ENCODE peak calls at places on chromosomes 11 and 22, in six cellular contexts. H, I, D, C, E and M are unnamed samples.

GRCh38 chr11:61679301-61679700 is 890 bp upstream of the DAGLA start:
- DNase-seq in H (no peak), I (no peak), D (peak; percentile 57), C (no peak), E (no peak), M (no peak)

GRCh38 chr11:76157891-76158290 is 48.4 kb downstream of the WNT11 start:
- DNase-seq in H (no peak), I (no peak), D (no peak), C (no peak), E (no peak), M (no peak)

GRCh38 chr11:7605544-7605943 is 67.8 kb downstream of the CYB5R2 start:
- DNase-seq in H (peak; percentile 47), I (no peak), D (no peak), C (no peak), E (no peak), M (peak; percentile 33)

GRCh38 chr11:111512296-111513239 is at the start of gene BTG4:
- DNase-seq in H (peak; percentile 53), I (no peak), D (peak; percentile 75), C (peak; percentile 14), E (peak; percentile 13), M (peak; percentile 26)

GRCh38 chr11:3994030-3994640 is 100.5 kb upstream of the RRM1 start:
- DNase-seq in H (peak; percentile 23), I (no peak), D (no peak), C (peak; percentile 50), E (no peak), M (no peak)

GRCh38 chr11:73288873-73289707 is 17.0 kb downstream of the P2RY6 start:
- DNase-seq in H (peak; percentile 79), I (peak; percentile 80), D (peak; percentile 88), C (peak; percentile 65), E (peak; percentile 70), M (peak; percentile 67)

GRCh38 chr11:62544521-62545436 is 1.8 kb downstream of the AHNAK start:
- DNase-seq in H (peak; percentile 53), I (no peak), D (peak; percentile 39), C (no peak), E (peak; percentile 48), M (no peak)

GRCh38 chr11:97979741-97980140 is 1041.0 kb upstream of the CNTN5 start:
- DNase-seq in H (no peak), I (no peak), D (no peak), C (no peak), E (no peak), M (peak; percentile 52)

GRCh38 chr11:112128483-112129121 is 35.3 kb downstream of the IL18 start:
- DNase-seq in H (peak; percentile 92), I (no peak), D (no peak), C (peak; percentile 86), E (peak; percentile 18), M (peak; percentile 81)

GRCh38 chr22:43862074-43862881 is at the start of gene SULT4A1:
- DNase-seq in H (peak; percentile 79), I (no peak), D (peak; percentile 91), C (peak; percentile 24), E (no peak), M (no peak)

GRCh38 chr11:70251583-70252285 is 18.8 kb upstream of the PPFIA1 start:
- DNase-seq in H (no peak), I (no peak), D (no peak), C (no peak), E (no peak), M (no peak)

DNA sequence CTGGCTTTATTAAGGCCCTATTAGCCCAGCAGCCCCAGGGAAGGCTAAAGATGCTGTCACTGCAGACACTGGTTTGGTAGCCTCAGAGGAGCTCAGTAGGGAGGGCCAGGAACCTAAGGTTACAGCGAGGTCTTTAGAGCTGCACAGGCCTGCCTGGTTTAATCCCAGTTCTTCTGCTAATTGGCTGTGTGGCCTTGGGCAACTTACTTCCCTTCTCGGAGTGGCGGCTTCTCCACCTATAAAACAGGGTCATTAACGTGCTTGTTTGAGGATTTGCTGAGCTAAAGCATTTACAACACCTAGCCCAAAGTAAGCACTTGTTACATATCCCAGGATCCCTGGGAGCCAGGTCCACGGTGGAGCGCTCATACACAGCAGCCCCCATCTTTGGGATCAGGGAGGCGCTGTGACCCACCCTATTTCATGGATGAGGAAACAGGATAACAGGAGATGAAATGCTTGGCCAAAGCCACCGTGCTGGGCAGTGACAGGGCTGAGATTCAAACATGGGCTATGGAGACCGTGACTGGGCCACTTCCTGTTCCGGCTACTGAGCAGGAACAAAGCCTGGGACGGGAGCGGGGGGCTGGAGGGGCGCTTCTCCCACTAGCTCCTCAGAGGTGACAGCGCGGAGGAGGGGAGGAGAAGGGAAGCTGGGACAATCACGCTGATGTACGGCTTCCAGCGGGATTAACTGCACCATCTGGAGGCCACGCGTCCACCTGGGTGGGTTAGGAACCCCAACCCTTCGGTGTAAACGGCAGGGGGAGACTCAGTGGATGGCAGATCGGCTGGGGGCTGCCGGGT is 61.5 kb downstream of the IGLL1 start:
- DNase-seq in H (no peak), I (no peak), D (peak; percentile 32), C (no peak), E (no peak), M (no peak)
- H3K4me3 ChIP-seq in H (no peak overlapping the region), I (no peak overlapping the region), D (no peak overlapping the region), C (no peak overlapping the region), E (no peak overlapping the region), M (no peak overlapping the region)

DNA sequence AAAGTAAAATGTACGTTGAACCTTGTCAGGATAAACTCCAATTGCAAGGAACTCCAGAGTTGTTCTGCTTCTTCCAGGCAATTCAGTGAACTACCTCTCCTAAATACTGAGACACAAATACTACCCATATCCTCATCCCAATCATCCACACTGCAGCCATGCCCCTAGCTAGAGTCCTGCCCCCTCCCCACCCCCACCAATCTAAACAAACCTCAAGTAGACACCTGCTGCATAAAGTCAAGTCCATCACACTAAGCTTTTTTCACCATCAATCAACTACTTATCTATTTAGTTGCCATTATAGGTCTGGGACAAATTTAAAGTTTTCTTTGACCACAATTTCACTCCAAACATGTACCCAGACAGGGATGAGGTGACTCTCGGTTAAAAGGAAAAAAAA is 93.2 kb upstream of the APOA1 start:
- DNase-seq in H (no peak), I (peak; percentile 48), D (no peak), C (no peak), E (no peak), M (no peak)
- H3K4me3 ChIP-seq in H (no peak overlapping the region), I (peak overlapping the region; percentile 60), D (no peak overlapping the region), C (no peak overlapping the region), E (peak overlapping the region; percentile 27), M (no peak overlapping the region)

DNA sequence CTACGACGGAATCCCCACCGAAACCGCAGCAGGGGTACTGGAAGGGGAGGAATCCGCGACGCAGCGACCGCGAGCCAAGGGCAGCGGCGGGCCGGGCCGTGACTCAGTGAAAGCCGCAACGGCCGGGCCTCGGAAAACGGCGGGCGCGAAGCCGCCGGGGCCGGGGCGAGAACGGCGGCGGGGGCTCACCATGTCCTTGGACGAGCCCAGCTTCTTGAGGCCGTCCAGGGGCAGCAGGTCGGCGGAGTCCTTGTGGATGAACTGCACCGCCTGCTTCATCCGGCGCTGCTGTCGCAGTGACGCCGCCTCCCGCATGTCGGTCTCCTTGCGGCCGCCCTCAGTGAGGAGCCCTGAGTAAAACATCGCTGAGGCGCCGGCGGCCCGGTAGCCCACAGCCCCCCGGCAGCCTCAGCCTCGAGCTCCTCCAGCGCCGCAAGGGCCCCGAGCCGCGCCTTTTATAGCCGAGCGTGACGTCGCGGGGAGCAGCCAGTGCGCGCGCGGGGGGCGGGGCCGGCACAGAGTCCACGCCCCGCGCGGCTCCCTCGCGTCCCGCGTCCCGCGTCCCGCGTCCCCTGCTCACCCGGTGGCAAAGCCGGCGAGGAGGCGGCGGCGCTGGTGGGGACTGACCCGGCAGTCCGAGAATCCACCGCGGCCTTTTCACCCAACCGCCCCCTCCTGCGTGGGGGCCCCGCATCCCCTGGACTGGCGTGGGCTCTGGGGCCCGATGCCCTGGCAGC is at the start of gene NRIP3:
- DNase-seq in H (peak; percentile 81), I (no peak), D (peak; percentile 83), C (peak; percentile 30), E (peak; percentile 76), M (peak; percentile 58)
- H3K4me3 ChIP-seq in H (peak within 1 kb of the TSS; percentile 57), I (no peak within 1 kb of the TSS), D (peak within 1 kb of the TSS; percentile 51), C (peak within 1 kb of the TSS; percentile 35), E (peak within 1 kb of the TSS; percentile 53), M (peak within 1 kb of the TSS; percentile 62)

GRCh38 chr11:121654506-121655480 is 202.0 kb upstream of the SORL1-AS1 start:
- DNase-seq in H (peak; percentile 44), I (no peak), D (no peak), C (no peak), E (no peak), M (peak; percentile 77)

GRCh38 chr11:121659811-121660210 is 207.0 kb upstream of the SORL1-AS1 start:
- DNase-seq in H (peak; percentile 47), I (no peak), D (no peak), C (peak; percentile 66), E (no peak), M (peak; percentile 64)

GRCh38 chr11:121657191-121657590 is 204.4 kb upstream of the SORL1-AS1 start:
- DNase-seq in H (peak; percentile 46), I (no peak), D (no peak), C (no peak), E (no peak), M (peak; percentile 50)

GRCh38 chr11:121655481-121656332 is 202.9 kb upstream of the SORL1-AS1 start:
- DNase-seq in H (peak; percentile 99), I (peak; percentile 80), D (peak; percentile 91), C (peak; percentile 99), E (peak; percentile 88), M (peak; percentile 99)

GRCh38 chr11:121656333-121657090 is 203.7 kb upstream of the SORL1-AS1 start:
- DNase-seq in H (peak; percentile 43), I (no peak), D (peak; percentile 30), C (no peak), E (no peak), M (no peak)
- H3K4me3 ChIP-seq in H (peak overlapping the region; percentile 34), I (no peak overlapping the region), D (peak overlapping the region; percentile 43), C (peak overlapping the region; percentile 4), E (peak overlapping the region; percentile 50), M (peak overlapping the region; percentile 37)

GRCh38 chr11:65900125-65900898 is at the start of gene FOSL1:
- DNase-seq in H (peak; percentile 100), I (peak; percentile 68), D (peak; percentile 84), C (peak; percentile 95), E (peak; percentile 88), M (peak; percentile 97)
- H3K4me3 ChIP-seq in H (peak within 1 kb of the TSS; percentile 86), I (peak within 1 kb of the TSS; percentile 65), D (peak within 1 kb of the TSS; percentile 47), C (peak within 1 kb of the TSS; percentile 92), E (peak within 1 kb of the TSS; percentile 72), M (peak within 1 kb of the TSS; percentile 96)

GRCh38 chr22:39457047-39457545 is 284 bp downstream of the MGAT3 start:
- DNase-seq in H (no peak), I (no peak), D (peak; percentile 66), C (no peak), E (no peak), M (no peak)

GRCh38 chr22:39458443-39459083 is 1.8 kb downstream of the MGAT3 start:
- DNase-seq in H (no peak), I (no peak), D (no peak), C (no peak), E (no peak), M (no peak)

GRCh38 chr22:39457546-39458442 is 982 bp downstream of the MGAT3 start:
- DNase-seq in H (no peak), I (no peak), D (peak; percentile 60), C (no peak), E (no peak), M (no peak)

GRCh38 chr22:39454385-39454871 is 2.4 kb upstream of the MGAT3 start:
- DNase-seq in H (peak; percentile 27), I (no peak), D (peak; percentile 52), C (no peak), E (no peak), M (no peak)

GRCh38 chr22:39456262-39457046 is at the start of gene MGAT3:
- DNase-seq in H (no peak), I (no peak), D (no peak), C (no peak), E (no peak), M (no peak)
- H3K4me3 ChIP-seq in H (no peak within 1 kb of the TSS), I (peak within 1 kb of the TSS; percentile 76), D (peak within 1 kb of the TSS; percentile 85), C (no peak within 1 kb of the TSS), E (peak within 1 kb of the TSS; percentile 57), M (no peak within 1 kb of the TSS)